ENCODE peak calls at places on chromosomes 12 and 14, in five cellular contexts. L is stimulated activated CD8-positive, alpha-beta memory T cell treated with anti-CD3 and anti-CD28 coated beads, Interleukin-4, amount 100 ng/mL, for 24 hours; Y is activated CD4-positive, alpha-beta T cell treated with anti-CD3 and anti-CD28 coated beads, Interleukin-2, amount 50 U/mL, for 1 hour; R is Caco-2; E is H7. N is an unnamed sample.

GRCh38 chr14:96267336-96267735 is 11.3 kb downstream of the BDKRB1 start:
- DNase-seq in E (no peak), L (no peak), Y (no peak), R (no peak), N (peak; percentile 66)

GRCh38 chr14:100825691-100826331 is at the start of gene MEG3:
- DNase-seq in R (no peak), E (no peak), Y (no peak), L (no peak), N (peak; percentile 21)

GRCh38 chr12:128258866-128259555 is 8.0 kb upstream of the TMEM132C start:
- DNase-seq in E (peak; percentile 39), L (no peak), Y (no peak), R (no peak), N (no peak)

GRCh38 chr14:24307156-24307574 is 612 bp downstream of the CIDEB start:
- DNase-seq in R (no peak), E (no peak), Y (no peak), L (no peak), N (no peak)

GRCh38 chr14:73427516-73428264 is 30.7 kb downstream of the NUMB start:
- DNase-seq in L (no peak), R (no peak), E (no peak), Y (no peak), N (no peak)

GRCh38 chr12:59119676-59120075 is 199.4 kb upstream of the LRIG3 start:
- DNase-seq in R (no peak), Y (no peak), L (no peak), E (no peak), N (no peak)

GRCh38 chr14:64701660-64702059 is 2.6 kb upstream of the PLEKHG3 start:
- DNase-seq in E (peak; percentile 55), R (no peak), L (no peak), Y (no peak), N (no peak)

GRCh38 chr14:55799523-55800095 is 219.6 kb downstream of the KTN1 start:
- DNase-seq in E (no peak), R (no peak), L (no peak), Y (no peak), N (no peak)

GRCh38 chr12:2198542-2198941 is 145.8 kb downstream of the CACNA1C start:
- DNase-seq in E (peak; percentile 61), R (no peak), L (no peak), Y (no peak), N (no peak)

N was measured in breast epithelium.